ENCODE peak calls at places on chromosomes 2 and 18, in five cellular contexts. I is Calu3, K is RKO, D is NCI-H1417, U is aorta. L is an unnamed sample.

GRCh38 chr2:106085441-106085911 is 108.6 kb downstream of the UXS1 start:
- DNase-seq in D (no peak), K (peak; percentile 5), I (peak; percentile 43), U (no peak), L (no peak)

GRCh38 chr18:44409071-44409470 is 271.6 kb upstream of the SETBP1 start:
- DNase-seq in U (no peak), I (no peak), K (no peak), D (no peak), L (no peak)

GRCh38 chr2:225020157-225020864 is 22.0 kb downstream of the DOCK10 start:
- DNase-seq in D (no peak), K (no peak), I (no peak), U (no peak), L (no peak)

GRCh38 chr2:224242543-224242942 is 159.4 kb downstream of the FAM124B start:
- DNase-seq in I (no peak), K (no peak), U (no peak), D (no peak), L (no peak)

GRCh38 chr18:42574871-42575270 is 540.6 kb downstream of the RIT2 start:
- DNase-seq in D (no peak), I (no peak), U (no peak), K (no peak), L (no peak)

GRCh38 chr2:219965287-219965870 is 337.9 kb downstream of the SLC4A3 start:
- DNase-seq in K (no peak), D (no peak), I (no peak), U (no peak), L (no peak)

GRCh38 chr2:160406591-160407392 is 86.8 kb downstream of the RBMS1 start:
- DNase-seq in D (peak; percentile 12), K (no peak), U (peak; percentile 74), I (peak; percentile 48), L (peak; percentile 82)

GRCh38 chr2:114068438-114068837 is 178.5 kb downstream of the ACTR3 start:
- DNase-seq in D (no peak), K (peak; percentile 14), U (no peak), I (peak; percentile 16), L (no peak)

GRCh38 chr2:15316370-15316814 is 244.7 kb downstream of the NBAS start:
- DNase-seq in D (no peak), U (no peak), I (no peak), K (no peak), L (no peak)

GRCh38 chr2:71882949-71883472 is 264.7 kb downstream of the CYP26B1 start:
- DNase-seq in D (no peak), U (peak; percentile 79), K (no peak), I (peak; percentile 34), L (no peak)

GRCh38 chr2:219171231-219171651 is 1.4 kb upstream of the SLC23A3 start:
- DNase-seq in I (peak; percentile 51), U (peak; percentile 64), D (peak; percentile 8), K (peak; percentile 47), L (no peak)

GRCh38 chr2:18912225-18912888 is 323.0 kb upstream of the NT5C1B start:
- DNase-seq in K (no peak), I (no peak), U (no peak), D (no peak), L (no peak)

GRCh38 chr18:36298113-36298701 is 694 bp downstream of the FHOD3 start:
- DNase-seq in D (no peak), I (peak; percentile 12), K (no peak), U (no peak), L (no peak)

GRCh38 chr2:9552491-9553178 is 3.0 kb downstream of the ADAM17 start:
- DNase-seq in D (no peak), U (no peak), I (no peak), K (peak; percentile 93), L (peak; percentile 77)

GRCh38 chr2:203631068-203631757 is 75.2 kb upstream of the CD28 start:
- DNase-seq in K (no peak), D (no peak), U (no peak), I (no peak), L (no peak)

GRCh38 chr2:111706481-111707001 is 177.5 kb downstream of the ANAPC1 start:
- DNase-seq in D (no peak), I (no peak), K (no peak), U (no peak), L (no peak)

GRCh38 chr2:120418174-120418787 is 72.3 kb downstream of the INHBB start:
- DNase-seq in I (no peak), U (no peak), D (no peak), K (no peak), L (no peak)

GRCh38 chr18:79713341-79713740 is 33.7 kb downstream of the CTDP1 start:
- DNase-seq in K (no peak), D (no peak), U (no peak), I (no peak), L (no peak)

GRCh38 chr18:59514193-59514592 is 155.1 kb upstream of the LMAN1 start:
- DNase-seq in I (no peak), D (no peak), U (peak; percentile 77), K (no peak), L (no peak)

GRCh38 chr2:164257794-164258193 is 363.5 kb downstream of the GRB14 start:
- DNase-seq in I (no peak), U (no peak), D (no peak), K (no peak), L (no peak)

GRCh38 chr2:86360781-86361180 is 23.4 kb upstream of the REEP1 start:
- DNase-seq in U (no peak), I (no peak), K (no peak), D (no peak), L (no peak)

GRCh38 chr2:214265991-214266489 is 144.8 kb upstream of the VWC2L start:
- DNase-seq in I (no peak), D (no peak), K (no peak), U (no peak), L (no peak)

GRCh38 chr18:57916684-57917083 is 113.6 kb upstream of the ATP8B1 start:
- DNase-seq in K (no peak), D (no peak), U (no peak), I (no peak), L (peak; percentile 12)

GRCh38 chr18:26574958-26575864 is 26.9 kb upstream of the KCTD1 start:
- DNase-seq in K (no peak), U (peak; percentile 56), D (no peak), I (peak; percentile 40), L (no peak)

GRCh38 chr18:24600076-24600654 is 139.7 kb downstream of the HRH4 start:
- DNase-seq in K (peak; percentile 73), D (peak; percentile 79), I (peak; percentile 22), U (no peak), L (no peak)

GRCh38 chr18:24831871-24832665 is 371.6 kb downstream of the HRH4 start:
- DNase-seq in U (no peak), I (no peak), D (no peak), K (no peak), L (no peak)

GRCh38 chr2:112547333-112547732 is 5.1 kb downstream of the POLR1B start:
- DNase-seq in I (no peak), U (no peak), K (no peak), D (no peak), L (no peak)

GRCh38 chr2:218849721-218850120 is 9.9 kb upstream of the WNT6 start:
- DNase-seq in K (no peak), I (peak; percentile 62), U (peak; percentile 44), D (no peak), L (no peak)

GRCh38 chr2:220334871-220335590 is 707.6 kb downstream of the SLC4A3 start:
- DNase-seq in U (no peak), K (no peak), D (no peak), I (no peak), L (no peak)